ENCODE peak calls at places on chromosomes 6 and 20, in five cellular contexts. One of them, this sample, is unnamed.
A peak's percentile ranks its signal among the peaks of the same experiment; 100 is the strongest.

GRCh38 chr20:4946585-4947378 is 54.5 kb downstream of the SLC23A2 start:
- DNase-seq in IMR-90: no peak
- DNase-seq in tibial artery: peak; percentile 30
- DNase-seq in coronary artery: no peak
- DNase-seq in foreskin fibroblast: no peak
- DNase-seq in this sample: peak; percentile 47

GRCh38 chr20:50996901-50997830 is 25.7 kb downstream of the KCNG1 start:
- DNase-seq in IMR-90: peak; percentile 75
- DNase-seq in tibial artery: no peak
- DNase-seq in coronary artery: no peak
- DNase-seq in foreskin fibroblast: peak; percentile 48
- DNase-seq in this sample: no peak

GRCh38 chr6:152661776-152662175 is 24.6 kb upstream of the SYNE1 start:
- DNase-seq in IMR-90: no peak
- DNase-seq in tibial artery: no peak
- DNase-seq in coronary artery: no peak
- DNase-seq in foreskin fibroblast: no peak
- DNase-seq in this sample: no peak

GRCh38 chr20:57388953-57389694 is 2.1 kb upstream of the RBM38 start:
- DNase-seq in IMR-90: peak; percentile 15
- DNase-seq in tibial artery: peak; percentile 80
- DNase-seq in coronary artery: peak; percentile 85
- DNase-seq in foreskin fibroblast: peak; percentile 82
- DNase-seq in this sample: peak; percentile 74

GRCh38 chr6:142361345-142361744 is 59.5 kb downstream of the ADGRG6 start:
- DNase-seq in IMR-90: no peak
- DNase-seq in tibial artery: no peak
- DNase-seq in coronary artery: no peak
- DNase-seq in foreskin fibroblast: no peak
- DNase-seq in this sample: no peak

GRCh38 chr6:112117554-112117953 is 30.2 kb downstream of the FAM229B start:
- DNase-seq in IMR-90: peak; percentile 62
- DNase-seq in tibial artery: no peak
- DNase-seq in coronary artery: no peak
- DNase-seq in foreskin fibroblast: peak; percentile 19
- DNase-seq in this sample: peak; percentile 48

GRCh38 chr20:50635676-50636600 is 55.4 kb downstream of the RIPOR3 start:
- DNase-seq in IMR-90: peak; percentile 49
- DNase-seq in tibial artery: no peak
- DNase-seq in coronary artery: peak; percentile 83
- DNase-seq in foreskin fibroblast: peak; percentile 57
- DNase-seq in this sample: peak; percentile 78

GRCh38 chr20:33159713-33160112 is 8.2 kb upstream of the BPIFA2 start:
- DNase-seq in IMR-90: no peak
- DNase-seq in tibial artery: no peak
- DNase-seq in coronary artery: no peak
- DNase-seq in foreskin fibroblast: no peak
- DNase-seq in this sample: no peak

GRCh38 chr6:128397996-128398395 is 122.4 kb downstream of the PTPRK start:
- DNase-seq in IMR-90: no peak
- DNase-seq in tibial artery: no peak
- DNase-seq in coronary artery: no peak
- DNase-seq in foreskin fibroblast: no peak
- DNase-seq in this sample: no peak

GRCh38 chr20:48698507-48699267 is 129.1 kb downstream of the PREX1 start:
- DNase-seq in IMR-90: no peak
- DNase-seq in tibial artery: no peak
- DNase-seq in coronary artery: no peak
- DNase-seq in foreskin fibroblast: no peak
- DNase-seq in this sample: no peak

GRCh38 chr6:37061157-37061804 is 55.8 kb downstream of the FGD2 start:
- DNase-seq in IMR-90: no peak
- DNase-seq in tibial artery: peak; percentile 49
- DNase-seq in coronary artery: no peak
- DNase-seq in foreskin fibroblast: no peak
- DNase-seq in this sample: no peak

GRCh38 chr20:58550661-58551060 is 35.5 kb upstream of the APCDD1L start:
- DNase-seq in IMR-90: peak; percentile 97
- DNase-seq in tibial artery: peak; percentile 58
- DNase-seq in coronary artery: peak; percentile 54
- DNase-seq in foreskin fibroblast: peak; percentile 39
- DNase-seq in this sample: no peak

GRCh38 chr6:24147453-24148153 is 21.6 kb downstream of the NRSN1 start:
- DNase-seq in IMR-90: no peak
- DNase-seq in tibial artery: no peak
- DNase-seq in coronary artery: no peak
- DNase-seq in foreskin fibroblast: no peak
- DNase-seq in this sample: no peak

GRCh38 chr6:160420969-160421556 is 72.9 kb downstream of the SLC22A3 start:
- DNase-seq in IMR-90: no peak
- DNase-seq in tibial artery: no peak
- DNase-seq in coronary artery: no peak
- DNase-seq in foreskin fibroblast: no peak
- DNase-seq in this sample: no peak

GRCh38 chr6:163404825-163405265 is 9.7 kb upstream of the QKI start:
- DNase-seq in IMR-90: no peak
- DNase-seq in tibial artery: peak; percentile 60
- DNase-seq in coronary artery: no peak
- DNase-seq in foreskin fibroblast: peak; percentile 31
- DNase-seq in this sample: no peak

GRCh38 chr20:62728781-62729300 is 20.2 kb downstream of the NTSR1 start:
- DNase-seq in IMR-90: no peak
- DNase-seq in tibial artery: no peak
- DNase-seq in coronary artery: no peak
- DNase-seq in foreskin fibroblast: no peak
- DNase-seq in this sample: no peak

GRCh38 chr20:54950285-54950684 is 474.9 kb downstream of the DOK5 start:
- DNase-seq in IMR-90: no peak
- DNase-seq in tibial artery: no peak
- DNase-seq in coronary artery: no peak
- DNase-seq in foreskin fibroblast: no peak
- DNase-seq in this sample: no peak

GRCh38 chr6:153511896-153512496 is 380.9 kb upstream of the RGS17 start:
- DNase-seq in IMR-90: peak; percentile 3
- DNase-seq in tibial artery: no peak
- DNase-seq in coronary artery: no peak
- DNase-seq in foreskin fibroblast: peak; percentile 34
- DNase-seq in this sample: no peak

GRCh38 chr6:16802071-16802470 is 40.8 kb upstream of the ATXN1 start:
- DNase-seq in IMR-90: peak; percentile 48
- DNase-seq in tibial artery: peak; percentile 30
- DNase-seq in coronary artery: no peak
- DNase-seq in foreskin fibroblast: peak; percentile 93
- DNase-seq in this sample: no peak

GRCh38 chr6:8195040-8195713 is 92.8 kb upstream of the EEF1E1 start:
- DNase-seq in IMR-90: no peak
- DNase-seq in tibial artery: no peak
- DNase-seq in coronary artery: no peak
- DNase-seq in foreskin fibroblast: no peak
- DNase-seq in this sample: no peak
- TF ChIP-seq CTCF in IMR-90: no peak
- TF ChIP-seq CTCF in tibial artery: no peak
- TF ChIP-seq CTCF in coronary artery: no peak
- TF ChIP-seq CTCF in foreskin fibroblast: no peak
- TF ChIP-seq CTCF in this sample: peak; percentile 36

DNA sequence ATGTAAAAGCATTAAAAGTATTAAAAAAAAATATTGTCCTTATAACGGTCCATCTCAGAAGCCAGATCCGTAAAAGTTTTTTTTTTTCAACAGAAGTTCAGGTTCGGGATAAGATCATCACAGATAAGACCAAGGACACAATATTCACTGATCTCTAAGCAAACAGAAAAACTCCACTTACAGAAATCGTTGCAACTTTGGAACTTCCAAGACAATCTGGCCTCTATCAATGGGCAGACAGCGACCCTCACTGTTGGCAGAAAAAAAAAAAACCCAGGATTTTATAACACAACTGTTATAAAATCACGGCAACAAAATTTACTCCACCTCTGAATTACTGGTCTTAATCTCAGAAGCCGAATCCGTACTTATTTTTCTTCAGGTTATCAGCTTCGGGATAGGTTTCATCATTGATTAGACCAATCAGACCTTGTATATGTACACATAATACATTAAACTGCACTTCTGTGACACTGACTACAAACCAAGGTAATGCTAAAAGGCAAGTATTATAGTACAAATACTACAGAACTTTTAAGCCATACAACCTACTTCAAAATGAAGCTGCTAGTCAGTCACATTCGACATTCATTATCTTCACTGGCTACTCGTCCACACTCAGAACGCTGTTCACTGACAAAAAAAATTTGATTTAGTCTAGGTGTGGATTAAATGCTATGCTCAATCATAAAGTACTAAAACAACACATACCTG is 34.7 kb upstream of the SYNCRIP start:
- DNase-seq in IMR-90: no peak
- DNase-seq in tibial artery: no peak
- DNase-seq in coronary artery: no peak
- DNase-seq in foreskin fibroblast: peak; percentile 17
- DNase-seq in this sample: no peak
- TF ChIP-seq CTCF in IMR-90: peak; percentile 30
- TF ChIP-seq CTCF in tibial artery: no peak
- TF ChIP-seq CTCF in coronary artery: no peak
- TF ChIP-seq CTCF in foreskin fibroblast: no peak
- TF ChIP-seq CTCF in this sample: no peak

DNA sequence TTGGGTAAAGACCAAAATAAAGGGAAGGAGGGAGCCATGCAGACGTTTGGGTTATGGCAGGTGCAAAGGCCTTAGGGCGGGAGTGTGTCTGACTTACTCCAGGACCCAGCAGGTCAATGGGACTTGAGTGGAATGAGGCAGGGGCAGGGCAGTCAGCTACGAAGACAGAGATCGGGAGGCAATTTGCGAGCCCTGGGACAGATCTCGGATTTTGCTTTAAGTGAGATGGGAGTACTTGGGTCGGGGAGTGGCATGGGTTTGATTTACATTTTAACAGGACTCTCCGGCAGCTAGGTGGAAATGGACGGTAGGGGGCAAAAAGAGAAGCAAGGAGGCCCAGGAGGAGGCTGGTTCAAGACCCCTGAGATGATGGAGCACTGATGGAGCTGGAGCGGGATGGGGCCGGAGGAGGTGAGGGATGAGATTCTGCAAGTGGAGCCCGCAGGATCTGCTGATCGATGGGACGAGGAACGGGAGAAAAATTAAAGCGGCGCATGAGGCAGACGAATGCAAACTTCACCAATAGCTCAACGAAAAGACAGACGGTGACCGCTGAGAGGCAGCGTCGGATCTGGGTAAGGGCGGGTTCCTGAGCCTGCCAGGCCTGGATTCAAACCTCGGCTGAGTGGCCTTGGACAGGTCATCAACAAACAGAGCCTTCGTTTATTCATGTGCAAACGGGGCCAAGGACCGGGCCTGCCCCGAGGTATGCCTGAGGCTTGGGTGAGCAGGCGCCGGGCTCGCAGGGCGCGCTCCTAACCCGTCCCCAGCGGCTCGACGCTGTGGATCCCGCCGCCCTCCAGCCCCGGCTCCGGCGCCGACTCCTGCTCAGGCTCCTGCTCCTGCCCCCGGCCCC is 774 bp upstream of the RBCK1 start:
- DNase-seq in IMR-90: peak; percentile 59
- DNase-seq in tibial artery: peak; percentile 75
- DNase-seq in coronary artery: peak; percentile 88
- DNase-seq in foreskin fibroblast: peak; percentile 89
- DNase-seq in this sample: peak; percentile 75
- TF ChIP-seq CTCF in IMR-90: no peak
- TF ChIP-seq CTCF in tibial artery: no peak
- TF ChIP-seq CTCF in coronary artery: no peak
- TF ChIP-seq CTCF in foreskin fibroblast: peak; percentile 27
- TF ChIP-seq CTCF in this sample: no peak

GRCh38 chr6:90274481-90275030 is 22.1 kb downstream of the BACH2 start:
- DNase-seq in IMR-90: no peak
- DNase-seq in tibial artery: no peak
- DNase-seq in coronary artery: no peak
- DNase-seq in foreskin fibroblast: no peak
- DNase-seq in this sample: peak; percentile 99
- TF ChIP-seq CTCF in IMR-90: no peak
- TF ChIP-seq CTCF in tibial artery: no peak
- TF ChIP-seq CTCF in coronary artery: no peak
- TF ChIP-seq CTCF in foreskin fibroblast: no peak
- TF ChIP-seq CTCF in this sample: no peak

DNA sequence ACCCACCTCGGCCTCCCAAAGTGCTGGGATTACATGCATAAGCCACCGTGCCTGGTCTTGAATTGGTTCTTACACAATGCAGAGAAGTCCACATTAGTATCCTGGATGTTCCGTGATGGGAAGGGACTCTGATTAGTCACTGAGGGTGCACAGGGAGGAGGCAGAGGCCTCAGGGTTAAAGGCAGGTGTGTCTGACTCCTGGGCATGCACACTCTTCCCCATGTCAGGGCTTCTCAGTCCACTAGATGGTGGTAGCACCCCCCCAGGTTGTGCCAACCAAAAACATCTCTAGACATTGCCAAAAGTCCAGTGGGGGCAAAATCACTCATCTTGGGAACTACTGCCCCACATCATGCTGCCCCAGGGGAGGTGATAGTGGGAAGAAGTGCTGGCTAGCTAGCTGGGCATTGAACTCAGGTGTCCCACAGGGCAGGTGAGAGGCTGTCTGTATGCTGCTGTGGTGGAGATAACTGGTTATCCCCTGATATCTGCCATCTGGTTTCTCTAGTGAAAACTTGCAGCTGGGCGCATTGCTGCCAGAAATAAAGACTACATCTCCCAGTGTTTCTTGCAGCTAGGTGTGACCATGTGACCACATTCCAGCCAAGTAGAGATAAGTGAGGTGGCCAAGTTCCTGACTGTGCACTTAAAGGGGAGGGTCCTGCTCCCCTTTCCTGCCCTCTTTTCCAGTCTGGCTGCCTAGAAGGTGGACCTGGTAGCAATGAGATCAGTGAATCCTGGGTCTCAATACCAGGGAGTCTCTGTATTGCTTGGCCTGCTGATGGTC is 8.4 kb upstream of the NSFL1C start:
- DNase-seq in IMR-90: no peak
- DNase-seq in tibial artery: no peak
- DNase-seq in coronary artery: no peak
- DNase-seq in foreskin fibroblast: peak; percentile 41
- DNase-seq in this sample: peak; percentile 16
- TF ChIP-seq CTCF in IMR-90: peak; percentile 3
- TF ChIP-seq CTCF in tibial artery: no peak
- TF ChIP-seq CTCF in coronary artery: no peak
- TF ChIP-seq CTCF in foreskin fibroblast: no peak
- TF ChIP-seq CTCF in this sample: peak; percentile 29

GRCh38 chr20:23078994-23079364 is 7.1 kb downstream of the CD93 start:
- DNase-seq in IMR-90: no peak
- DNase-seq in tibial artery: no peak
- DNase-seq in coronary artery: no peak
- DNase-seq in foreskin fibroblast: no peak
- DNase-seq in this sample: no peak
- TF ChIP-seq CTCF in IMR-90: peak; percentile 8
- TF ChIP-seq CTCF in tibial artery: no peak
- TF ChIP-seq CTCF in coronary artery: no peak
- TF ChIP-seq CTCF in foreskin fibroblast: no peak
- TF ChIP-seq CTCF in this sample: no peak

GRCh38 chr6:125791820-125792165 is 1.0 kb downstream of the NCOA7 start:
- DNase-seq in IMR-90: no peak
- DNase-seq in tibial artery: no peak
- DNase-seq in coronary artery: no peak
- DNase-seq in foreskin fibroblast: no peak
- DNase-seq in this sample: no peak
- TF ChIP-seq CTCF in IMR-90: no peak
- TF ChIP-seq CTCF in tibial artery: no peak
- TF ChIP-seq CTCF in coronary artery: no peak
- TF ChIP-seq CTCF in foreskin fibroblast: no peak
- TF ChIP-seq CTCF in this sample: peak; percentile 39

This sample was measured in activated CD8-positive, alpha-beta T cell treated with anti-CD3 and anti-CD28 coated beads for 36 hours.